ENCODE peak calls at places on chromosome 21, in eight cellular contexts. W is sigmoid colon, Q is tibial artery, S is suprapubic skin, H is H1, V is AG04450, G is psoas muscle, N is heart left ventricle. O is an unnamed sample. For H3K27me3, the result is how much of the 10 kb centered on the place peaks cover.

GRCh38 chr21:18041012-18041411 is 203.6 kb upstream of the CHODL start:
- DNase-seq in W (no peak), G (no peak), Q (no peak), S (no peak), V (no peak), H (no peak), N (no peak), O (peak)

GRCh38 chr21:28743723-28744122 is 249.0 kb downstream of the LTN1 start:
- DNase-seq in G (no peak), N (no peak), W (no peak), S (no peak), Q (no peak), V (no peak), H (no peak), O (no peak)

GRCh38 chr21:15293251-15293650 is 228.5 kb upstream of the NRIP1 start:
- DNase-seq in G (no peak), V (peak), W (no peak), Q (no peak), N (no peak), H (no peak), S (no peak), O (no peak)

GRCh38 chr21:16422702-16423101 is 692.9 kb downstream of the USP25 start:
- DNase-seq in H (no peak), W (no peak), V (no peak), S (no peak), Q (no peak), G (no peak), N (no peak), O (no peak)

GRCh38 chr21:43734131-43734634 is 15.3 kb downstream of the PDXK start:
- DNase-seq in V (no peak), W (no peak), G (no peak), Q (no peak), H (no peak), S (no peak), N (no peak), O (no peak)

GRCh38 chr21:43634618-43635017 is 24.7 kb downstream of the HSF2BP start:
- DNase-seq in V (no peak), W (no peak), G (no peak), Q (no peak), H (no peak), S (no peak), N (no peak), O (no peak)

GRCh38 chr21:38875694-38876492 is 70.2 kb downstream of the ETS2 start:
- DNase-seq in W (no peak), N (no peak), G (no peak), Q (no peak), H (no peak), V (no peak), S (no peak), O (no peak)

GRCh38 chr21:38942617-38943245 is 137.0 kb downstream of the ETS2 start:
- DNase-seq in N (no peak), H (no peak), W (no peak), G (no peak), Q (no peak), V (no peak), S (no peak), O (no peak)

GRCh38 chr21:39238275-39238674 is 55.0 kb upstream of the PSMG1 start:
- DNase-seq in H (no peak), G (no peak), Q (no peak), W (no peak), V (no peak), S (no peak), N (no peak), O (no peak)

GRCh38 chr21:36892201-36892600 is 74.3 kb downstream of the HLCS start:
- DNase-seq in G (no peak), H (no peak), S (no peak), N (no peak), W (no peak), V (no peak), Q (no peak), O (no peak)

GRCh38 chr21:14952916-14953315 is 111.9 kb downstream of the NRIP1 start:
- DNase-seq in V (no peak), H (no peak), Q (no peak), W (no peak), G (no peak), S (no peak), N (no peak), O (no peak)

GRCh38 chr21:28793043-28793442 is 199.6 kb downstream of the LTN1 start:
- DNase-seq in V (no peak), S (no peak), N (no peak), W (no peak), G (no peak), H (no peak), Q (no peak), O (no peak)

GRCh38 chr21:44800103-44800502 is 1.5 kb downstream of the UBE2G2 start:
- DNase-seq in W (no peak), N (no peak), V (no peak), H (no peak), Q (no peak), S (no peak), G (no peak), O (peak)

GRCh38 chr21:31554511-31555022 is 104.9 kb upstream of the SOD1 start:
- DNase-seq in Q (no peak), H (no peak), W (no peak), N (no peak), G (no peak), V (no peak), S (no peak), O (no peak)

GRCh38 chr21:37153193-37153934 is 80.3 kb downstream of the TTC3 start:
- DNase-seq in H (no peak), N (no peak), Q (no peak), W (no peak), G (no peak), V (no peak), S (no peak), O (no peak)

GRCh38 chr21:45576838-45577737 is 34.8 kb upstream of the SLC19A1 start:
- DNase-seq in Q (peak), S (peak), V (no peak), H (no peak), W (peak), N (no peak), G (no peak), O (peak)

GRCh38 chr21:44065428-44065827 is 41.8 kb upstream of the PWP2 start:
- DNase-seq in G (no peak), W (no peak), V (no peak), Q (no peak), S (peak), H (no peak), N (no peak), O (no peak)

GRCh38 chr21:44838038-44838895 is 20.4 kb upstream of the SUMO3 start:
- DNase-seq in G (peak), Q (peak), H (no peak), W (no peak), N (no peak), V (no peak), S (no peak), O (peak)

GRCh38 chr21:29371464-29371863 is 72.7 kb downstream of the BACH1 start:
- DNase-seq in W (no peak), S (no peak), Q (no peak), N (no peak), H (no peak), V (no peak), G (no peak), O (no peak)

GRCh38 chr21:31180256-31181088 is 142.2 kb upstream of the KRTAP19-8 start:
- DNase-seq in N (no peak), G (no peak), H (no peak), Q (no peak), V (no peak), W (no peak), S (no peak), O (no peak)

GRCh38 chr21:31293986-31294385 is 50.1 kb downstream of the TIAM1 start:
- DNase-seq in V (peak), W (no peak), G (no peak), Q (no peak), N (no peak), H (no peak), S (no peak), O (no peak)

GRCh38 chr21:7953058-7953457 is 2568.3 kb upstream of the TPTE start:
- DNase-seq in H (no peak), V (no peak), N (no peak), Q (no peak), W (no peak), G (no peak), S (no peak), O (no peak)

GRCh38 chr21:38959686-38960049 is 153.9 kb downstream of the ETS2 start:
- DNase-seq in W (no peak), H (no peak), N (no peak), G (no peak), V (no peak), Q (no peak), S (no peak), O (no peak)

GRCh38 chr21:44057960-44058651 is 46.0 kb downstream of the TRAPPC10 start:
- DNase-seq in H (no peak), S (peak), V (no peak), N (no peak), W (no peak), Q (no peak), G (no peak), O (no peak)

GRCh38 chr21:45140346-45140940 is 66.1 kb downstream of the ADARB1 start:
- DNase-seq in N (peak), S (no peak), G (peak), V (peak), W (peak), Q (peak), H (peak), O (peak)

GRCh38 chr21:10272216-10272615 is 249.2 kb upstream of the TPTE start:
- DNase-seq in S (peak), N (no peak), W (no peak), G (peak), H (no peak), Q (peak), V (no peak), O (no peak)

GRCh38 chr21:44632067-44632466 is 5.1 kb upstream of the KRTAP10-10 start:
- DNase-seq in V (no peak), S (no peak), G (no peak), Q (no peak), N (no peak), W (no peak), H (no peak), O (no peak)

GRCh38 chr21:45120975-45121374 is 46.6 kb downstream of the ADARB1 start:
- DNase-seq in Q (no peak), G (no peak), H (no peak), W (peak), N (no peak), V (no peak), S (no peak), O (no peak)

GRCh38 chr21:35206141-35207125 is 157.3 kb upstream of the RUNX1 start:
- DNase-seq in H (no peak), Q (no peak), S (no peak), N (no peak), W (no peak), V (no peak), G (peak), O (no peak)

GRCh38 chr21:44930543-44930981 is 9.3 kb upstream of the SLX9 start:
- DNase-seq in Q (peak), G (peak), V (no peak), W (no peak), S (no peak), H (no peak), N (no peak), O (no peak)

GRCh38 chr21:37555672-37556261 is 189.2 kb downstream of the DYRK1A start:
- DNase-seq in N (peak), S (no peak), W (no peak), Q (no peak), G (peak), V (no peak), H (no peak), O (no peak)

GRCh38 chr21:37873655-37874054 is 42.6 kb downstream of the KCNJ6 start:
- DNase-seq in N (no peak), G (no peak), H (no peak), W (no peak), S (no peak), V (no peak), Q (no peak), O (no peak)

GRCh38 chr21:39099859-39100258 is 83.4 kb downstream of the PSMG1 start:
- DNase-seq in Q (no peak), H (no peak), S (no peak), N (no peak), V (no peak), W (no peak), G (no peak), O (no peak)

GRCh38 chr21:38315155-38315554 is 58.4 kb downstream of the KCNJ15 start:
- DNase-seq in V (no peak), H (no peak), Q (no peak), S (no peak), G (no peak), W (no peak), N (no peak), O (no peak)

GRCh38 chr21:33070921-33071877 is 1.3 kb downstream of the OLIG1 start:
- DNase-seq in W (no peak), Q (no peak), H (no peak), S (no peak), N (no peak), V (no peak), G (no peak), O (peak)
- H3K27me3 ChIP-seq in W (half or more), Q (under half), H (half or more), S (half or more), N (half or more), V (half or more), G (under half), O (under half)

GRCh38 chr21:46605759-46606426 is 1.0 kb upstream of the S100B start:
- DNase-seq in H (no peak), W (no peak), S (no peak), N (peak), V (no peak), Q (no peak), G (peak), O (no peak)

GRCh38 chr21:46604329-46604974 is 430 bp downstream of the S100B start:
- DNase-seq in H (no peak), G (no peak), W (no peak), S (no peak), Q (no peak), N (no peak), V (no peak), O (no peak)

GRCh38 chr21:46606427-46606813 is 1.5 kb upstream of the S100B start:
- DNase-seq in Q (no peak), W (no peak), G (no peak), V (no peak), S (no peak), N (no peak), H (no peak), O (no peak)

GRCh38 chr21:46603228-46603627 is 1.7 kb downstream of the S100B start:
- DNase-seq in Q (no peak), V (no peak), H (no peak), G (no peak), N (no peak), S (no peak), W (no peak), O (no peak)

DNA sequence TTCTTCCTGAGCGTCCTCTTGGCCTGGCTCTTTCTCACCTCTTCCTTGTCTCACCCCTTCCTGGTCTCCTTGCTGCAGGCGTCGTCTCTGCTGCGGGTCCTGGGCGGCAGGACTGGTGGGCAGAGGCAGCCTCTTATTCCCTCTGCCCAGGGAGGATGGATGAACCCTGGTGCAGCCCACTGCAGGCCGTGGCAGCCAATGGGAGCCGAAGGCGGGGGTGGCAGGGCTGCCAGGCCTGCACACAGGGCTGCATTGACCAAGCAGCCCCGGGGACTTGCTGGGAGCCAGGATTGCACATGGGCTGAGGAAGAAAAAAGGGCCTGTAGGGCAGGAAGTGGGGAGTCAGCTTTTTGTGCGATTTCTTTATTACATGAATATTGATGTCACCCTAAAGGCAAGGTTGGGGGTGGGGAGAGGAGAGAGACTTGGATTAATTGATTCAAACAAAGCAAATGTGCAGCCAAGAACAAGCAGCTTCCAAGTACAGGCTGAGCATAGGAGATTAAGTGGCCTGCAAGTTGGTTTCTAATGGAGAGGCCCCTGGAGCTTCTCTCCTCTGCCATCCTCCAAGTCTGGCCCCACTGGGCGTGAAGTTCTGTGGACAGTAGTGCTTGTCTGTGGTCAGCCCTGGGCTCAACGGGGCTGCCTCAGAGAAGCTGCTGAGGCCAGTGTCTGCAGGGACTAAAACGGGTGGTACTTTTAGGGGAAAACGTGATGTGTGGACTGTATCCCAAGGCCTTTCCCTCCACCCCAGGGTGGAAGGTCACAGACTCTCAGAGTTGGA is at the start of gene S100B:
- DNase-seq in V (no peak), S (no peak), W (peak), H (no peak), G (no peak), Q (no peak), N (no peak), O (no peak)
- H3K27ac ChIP-seq in V (no peak), S (peak), W (peak), H (no peak), G (no peak), Q (no peak), N (no peak), O (no peak)

GRCh38 chr21:25885405-25885804 is 150.6 kb downstream of the GABPA start:
- DNase-seq in Q (no peak), V (no peak), N (no peak), H (no peak), W (no peak), S (no peak), G (no peak), O (no peak)

GRCh38 chr21:25885880-25886279 is 151.1 kb downstream of the GABPA start:
- DNase-seq in S (no peak), G (no peak), W (no peak), N (no peak), V (no peak), H (no peak), Q (no peak), O (no peak)

GRCh38 chr21:25888711-25889110 is 153.9 kb downstream of the GABPA start:
- DNase-seq in V (no peak), Q (no peak), H (no peak), N (no peak), G (no peak), W (no peak), S (no peak), O (no peak)

GRCh38 chr21:25887646-25888321 is 153.0 kb downstream of the GABPA start:
- DNase-seq in H (no peak), Q (no peak), W (no peak), V (no peak), N (no peak), G (no peak), S (no peak), O (no peak)

GRCh38 chr21:25887166-25887565 is 152.4 kb downstream of the GABPA start:
- DNase-seq in G (no peak), V (no peak), N (no peak), Q (no peak), H (no peak), W (no peak), S (no peak), O (peak)
- TF ChIP-seq CTCF in G (no peak), V (peak), N (no peak), Q (no peak), H (peak), W (no peak), S (no peak), O (peak)

GRCh38 chr21:42110691-42111469 is 39.8 kb downstream of the UMODL1 start:
- DNase-seq in H (no peak), G (peak), N (no peak), V (no peak), S (no peak), Q (no peak), W (no peak), O (no peak)

GRCh38 chr21:42111470-42111743 is 40.3 kb downstream of the UMODL1 start:
- DNase-seq in H (no peak), N (no peak), W (no peak), V (no peak), Q (no peak), S (no peak), G (no peak), O (no peak)

GRCh38 chr21:42108941-42109340 is 37.8 kb downstream of the UMODL1 start:
- DNase-seq in G (peak), W (no peak), N (peak), Q (no peak), S (no peak), H (no peak), V (no peak), O (no peak)

GRCh38 chr21:42109473-42109872 is 38.4 kb downstream of the UMODL1 start:
- DNase-seq in G (peak), W (no peak), Q (no peak), H (no peak), V (no peak), S (no peak), N (no peak), O (no peak)

GRCh38 chr21:42109873-42110525 is 38.9 kb downstream of the UMODL1 start:
- DNase-seq in Q (no peak), S (no peak), G (peak), N (no peak), W (no peak), V (no peak), H (no peak), O (no peak)
- H3K27me3 ChIP-seq in Q (under half), S (under half), G (under half), N (under half), W (under half), V (under half), H (under half), O (under half)

DNA sequence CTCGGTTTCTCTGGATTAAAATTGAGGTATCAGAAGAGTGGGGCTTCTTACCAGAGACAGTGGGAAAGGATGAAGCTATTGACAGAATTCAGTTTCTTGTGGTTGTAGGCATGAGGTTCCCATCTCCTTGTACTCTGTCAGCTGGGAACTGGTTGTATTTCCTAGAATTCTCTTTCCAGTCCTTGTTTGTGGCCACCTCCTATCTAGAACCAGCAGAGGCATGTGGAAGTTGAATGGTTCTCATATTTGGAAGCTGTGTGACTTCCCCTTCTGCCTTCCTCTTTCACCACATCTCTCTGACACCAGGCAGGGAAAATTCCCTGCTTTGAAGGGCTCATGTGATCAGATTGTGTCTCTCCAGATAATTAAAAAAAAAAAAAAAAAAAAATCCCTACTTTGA is 457.7 kb upstream of the ADAMTS5 start:
- DNase-seq in W (no peak), G (no peak), V (no peak), Q (no peak), H (no peak), N (no peak), S (no peak), O (no peak)
- H3K27ac ChIP-seq in W (no peak), G (no peak), V (no peak), Q (peak), H (no peak), N (peak), S (peak), O (no peak)